ENCODE peak calls at places on chromosomes 3 and 15, in five cellular contexts. L, U, B, X and D are unnamed samples.
A peak's percentile ranks its signal among the peaks of the same experiment; 100 is the strongest.

GRCh38 chr15:28101201-28101600 is 2.1 kb upstream of the OCA2 start:
- DNase-seq in L (no peak), U (no peak), B (no peak), X (no peak), D (no peak)

GRCh38 chr3:66928252-66928651 is 69.9 kb upstream of the KBTBD8 start:
- DNase-seq in L (no peak), U (no peak), B (no peak), X (no peak), D (no peak)

GRCh38 chr3:17964113-17964512 is 221.7 kb upstream of the TBC1D5 start:
- DNase-seq in L (no peak), U (no peak), B (no peak), X (no peak), D (no peak)

GRCh38 chr15:72902245-72902928 is 118.8 kb upstream of the ADPGK start:
- DNase-seq in L (peak; percentile 88), U (peak; percentile 59), B (peak; percentile 81), X (no peak), D (peak; percentile 75)

GRCh38 chr3:38725726-38726410 is 76.4 kb upstream of the SCN5A start:
- DNase-seq in L (peak; percentile 18), U (peak; percentile 28), B (peak; percentile 50), X (no peak), D (peak; percentile 51)

GRCh38 chr3:159273608-159274007 is 471.8 kb downstream of the MFSD1 start:
- DNase-seq in L (peak; percentile 41), U (peak; percentile 70), B (peak; percentile 55), X (peak; percentile 4), D (peak; percentile 67)

GRCh38 chr3:48694610-48695051 is 8.9 kb upstream of the NCKIPSD start:
- DNase-seq in L (peak; percentile 87), U (peak; percentile 94), B (peak; percentile 90), X (no peak), D (peak; percentile 85)

GRCh38 chr15:98952381-98952803 is 55.2 kb downstream of the PGPEP1L start:
- DNase-seq in L (no peak), U (no peak), B (no peak), X (peak; percentile 5), D (no peak)

GRCh38 chr3:134328147-134328591 is 46.1 kb downstream of the AMOTL2 start:
- DNase-seq in L (peak; percentile 96), U (peak; percentile 88), B (peak; percentile 90), X (no peak), D (peak; percentile 92)

GRCh38 chr3:104846270-104846669 is 520.4 kb upstream of the ALCAM start:
- DNase-seq in L (peak; percentile 37), U (peak; percentile 27), B (peak; percentile 70), X (no peak), D (peak; percentile 69)

GRCh38 chr15:45948226-45948625 is 313.4 kb downstream of the SQOR start:
- DNase-seq in L (no peak), U (no peak), B (no peak), X (no peak), D (peak; percentile 39)

GRCh38 chr3:85930718-85931117 is 971.9 kb downstream of the CADM2 start:
- DNase-seq in L (no peak), U (no peak), B (no peak), X (no peak), D (no peak)

GRCh38 chr3:87694678-87695077 is 364.1 kb downstream of the CGGBP1 start:
- DNase-seq in L (no peak), U (no peak), B (no peak), X (no peak), D (no peak)

GRCh38 chr3:182910939-182911781 is 69.2 kb downstream of the DCUN1D1 start:
- DNase-seq in L (no peak), U (no peak), B (no peak), X (no peak), D (no peak)

GRCh38 chr3:62049033-62049432 is 324.3 kb downstream of the FEZF2 start:
- DNase-seq in L (no peak), U (no peak), B (no peak), X (no peak), D (peak; percentile 49)

GRCh38 chr3:184062637-184063036 is 9.8 kb downstream of the HTR3C start:
- DNase-seq in L (no peak), U (no peak), B (no peak), X (no peak), D (no peak)

GRCh38 chr3:105473521-105474223 is 107.0 kb downstream of the ALCAM start:
- DNase-seq in L (peak; percentile 97), U (peak; percentile 76), B (peak; percentile 69), X (no peak), D (peak; percentile 92)

DNA sequence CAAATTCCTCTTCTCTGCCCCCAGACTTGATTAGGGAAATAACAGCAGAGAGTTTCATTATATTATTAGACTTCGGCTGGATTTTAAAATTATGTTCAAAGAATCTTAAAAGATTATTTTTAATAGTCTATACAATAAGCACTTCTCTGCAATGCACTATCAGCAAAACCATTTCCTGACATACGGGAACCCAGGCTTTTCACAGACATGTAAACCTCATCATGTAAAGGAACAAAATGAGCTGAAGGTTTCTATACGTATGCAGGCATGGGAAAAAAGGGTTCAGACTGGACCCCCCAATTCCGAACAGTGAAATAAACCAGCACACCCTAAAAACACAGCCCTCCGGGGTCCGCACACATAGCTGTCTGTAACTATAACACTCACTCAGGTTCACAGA is 77.5 kb upstream of the LMOD3 start:
- DNase-seq in L (no peak), U (no peak), B (no peak), X (no peak), D (no peak)
- H3K4me3 ChIP-seq in L (no peak overlapping the region), U (peak overlapping the region; percentile 32), B (peak overlapping the region; percentile 33), X (no peak overlapping the region), D (no peak overlapping the region)

GRCh38 chr3:14810795-14811661 is 7.7 kb upstream of the FGD5 start:
- DNase-seq in L (no peak), U (no peak), B (no peak), X (no peak), D (no peak)

GRCh38 chr3:14812196-14812785 is 6.5 kb upstream of the FGD5 start:
- DNase-seq in L (no peak), U (no peak), B (no peak), X (no peak), D (no peak)

GRCh38 chr3:14808502-14809266 is 10.1 kb upstream of the FGD5 start:
- DNase-seq in L (no peak), U (no peak), B (no peak), X (no peak), D (no peak)

GRCh38 chr3:14811733-14812132 is 7.0 kb upstream of the FGD5 start:
- DNase-seq in L (no peak), U (peak; percentile 6), B (no peak), X (no peak), D (no peak)

DNA sequence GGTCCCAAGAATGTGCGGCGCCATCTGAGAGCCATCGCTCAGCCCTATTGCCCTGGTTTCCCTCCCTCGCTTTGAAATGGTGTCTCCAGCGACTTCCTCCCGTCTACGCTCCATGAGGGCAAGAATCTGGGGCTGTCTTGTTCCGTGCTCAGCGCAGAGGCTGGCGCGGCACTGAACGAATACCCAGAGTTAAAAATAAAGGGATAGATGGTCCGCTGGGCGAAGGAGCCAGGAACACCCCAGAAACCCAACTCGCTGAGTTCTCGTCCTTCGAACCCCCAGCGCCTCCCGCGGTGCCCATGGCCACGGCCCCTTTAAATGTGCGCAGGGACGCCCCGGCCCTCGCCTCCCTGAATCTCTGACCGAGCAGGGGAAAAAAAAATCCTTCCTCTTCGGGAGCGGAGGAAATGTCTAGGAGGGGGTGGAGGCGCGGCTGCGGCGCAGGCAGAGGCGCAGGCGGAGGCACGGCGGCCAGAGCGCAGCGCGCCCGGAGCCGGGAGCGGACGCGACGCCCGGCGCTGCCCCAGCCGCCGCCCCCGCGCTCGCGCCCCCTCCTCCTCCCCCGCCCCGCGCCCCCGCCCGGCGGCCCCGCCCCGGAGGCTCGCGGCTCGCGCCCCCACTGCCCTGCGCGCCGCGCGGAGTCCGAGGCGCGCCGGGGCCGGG is 8.6 kb upstream of the FGD5 start:
- DNase-seq in L (no peak), U (peak; percentile 21), B (no peak), X (no peak), D (no peak)
- H3K4me3 ChIP-seq in L (no peak overlapping the region), U (peak overlapping the region; percentile 14), B (no peak overlapping the region), X (no peak overlapping the region), D (no peak overlapping the region)

DNA sequence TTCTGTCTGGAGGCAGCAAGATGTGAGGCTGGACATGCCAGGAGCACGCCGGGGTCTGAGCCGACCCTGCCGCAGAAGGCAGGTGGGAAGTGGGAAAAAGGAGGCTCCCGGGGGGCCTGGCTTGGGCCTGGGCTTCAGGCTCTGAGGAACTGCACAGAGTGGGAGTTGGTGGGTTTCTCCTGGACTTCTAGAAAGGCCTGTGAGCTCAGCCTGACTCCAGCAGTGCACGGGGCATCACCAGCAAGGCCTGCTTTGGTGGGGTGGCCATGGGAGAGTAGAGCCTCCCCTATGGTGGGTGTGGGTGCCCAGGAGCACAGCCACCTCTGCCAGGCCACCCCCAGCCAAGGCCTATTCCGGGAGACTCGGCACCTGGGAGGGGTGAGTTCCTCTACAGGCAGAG is 18.1 kb upstream of the SLC41A3 start:
- DNase-seq in L (no peak), U (no peak), B (no peak), X (no peak), D (no peak)
- H3K4me3 ChIP-seq in L (no peak overlapping the region), U (no peak overlapping the region), B (no peak overlapping the region), X (no peak overlapping the region), D (no peak overlapping the region)

DNA sequence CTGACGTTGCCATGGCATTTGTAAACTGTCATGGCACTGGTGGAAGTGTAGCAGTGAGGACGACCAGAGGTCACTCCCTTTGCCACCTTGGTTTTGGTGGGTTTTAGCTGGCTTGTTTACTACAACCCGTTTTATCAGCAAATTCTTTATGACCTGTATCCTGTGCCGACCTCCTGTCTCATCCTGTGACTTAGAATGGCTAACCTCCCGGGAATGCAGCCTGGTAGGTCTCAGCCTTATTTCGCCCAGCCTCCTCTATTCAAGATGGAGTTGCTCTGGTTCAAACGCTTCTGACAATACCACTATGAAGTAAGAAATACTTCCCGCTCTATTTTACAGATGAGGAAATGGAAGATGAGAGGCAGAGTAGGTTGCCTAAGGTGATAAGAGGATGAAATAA is 16.6 kb downstream of the PAQR9 start:
- DNase-seq in L (no peak), U (no peak), B (no peak), X (no peak), D (no peak)
- H3K4me3 ChIP-seq in L (no peak overlapping the region), U (no peak overlapping the region), B (no peak overlapping the region), X (no peak overlapping the region), D (no peak overlapping the region)

GRCh38 chr3:8766148-8766547 is 3.3 kb downstream of the OXTR start:
- DNase-seq in L (no peak), U (no peak), B (no peak), X (no peak), D (no peak)
- H3K4me3 ChIP-seq in L (peak overlapping the region; percentile 89), U (no peak overlapping the region), B (no peak overlapping the region), X (no peak overlapping the region), D (peak overlapping the region; percentile 17)

DNA sequence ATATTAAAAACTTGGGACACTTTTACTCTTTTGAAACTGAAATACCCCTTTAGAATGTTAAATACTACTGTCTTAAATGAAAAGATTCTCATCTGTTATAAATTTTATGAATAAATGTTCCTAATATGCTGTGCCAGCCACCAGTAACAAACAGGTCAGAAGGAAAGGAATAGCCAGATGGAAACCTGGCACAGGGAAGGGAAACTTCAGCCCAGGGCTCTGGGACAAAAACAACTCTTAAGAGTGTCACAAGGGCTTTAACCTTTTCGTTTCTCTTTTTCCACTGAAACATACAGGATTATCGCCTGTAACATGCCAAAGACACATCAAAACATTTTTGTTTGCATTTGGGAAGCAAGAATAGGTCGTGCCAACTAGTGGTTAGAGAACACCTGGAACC is 109.0 kb upstream of the NEDD4 start:
- DNase-seq in L (no peak), U (no peak), B (no peak), X (no peak), D (no peak)
- H3K4me3 ChIP-seq in L (no peak overlapping the region), U (no peak overlapping the region), B (no peak overlapping the region), X (no peak overlapping the region), D (no peak overlapping the region)

GRCh38 chr3:146157325-146158060 is 3.5 kb downstream of the PLOD2 start:
- DNase-seq in L (no peak), U (no peak), B (no peak), X (no peak), D (no peak)
- H3K4me3 ChIP-seq in L (no peak overlapping the region), U (peak overlapping the region; percentile 67), B (no peak overlapping the region), X (no peak overlapping the region), D (peak overlapping the region; percentile 96)

GRCh38 chr3:185847506-185847905 is 22.7 kb upstream of the IGF2BP2 start:
- DNase-seq in L (no peak), U (no peak), B (no peak), X (no peak), D (no peak)
- H3K4me3 ChIP-seq in L (no peak overlapping the region), U (no peak overlapping the region), B (no peak overlapping the region), X (no peak overlapping the region), D (no peak overlapping the region)